ENCODE peak calls at places on chromosomes 4 and X, in four cellular contexts. One of them, this sample, is unnamed. For H3K4me1, the result is how much of the 10 kb centered on the place peaks cover.

GRCh38 chr4:145307120-145307519 is 126.7 kb upstream of the OTUD4 start:
- DNase-seq in endothelial cell of umbilical vein: peak
- DNase-seq in Peyer's patch: no peak
- DNase-seq in tibial nerve: no peak
- DNase-seq in this sample: no peak

GRCh38 chrX:71909956-71910355 is 689 bp upstream of the NHSL2 start:
- DNase-seq in tibial nerve: peak
- DNase-seq in endothelial cell of umbilical vein: no peak
- DNase-seq in Peyer's patch: no peak
- DNase-seq in this sample: peak

GRCh38 chr4:5888222-5888701 is 4.6 kb downstream of the CRMP1 start:
- DNase-seq in Peyer's patch: no peak
- DNase-seq in endothelial cell of umbilical vein: no peak
- DNase-seq in tibial nerve: no peak
- DNase-seq in this sample: no peak

GRCh38 chrX:20350598-20350997 is 83.9 kb upstream of the RPS6KA3 start:
- DNase-seq in endothelial cell of umbilical vein: no peak
- DNase-seq in tibial nerve: no peak
- DNase-seq in Peyer's patch: no peak
- DNase-seq in this sample: no peak

GRCh38 chrX:87961471-87961870 is 443.9 kb downstream of the KLHL4 start:
- DNase-seq in endothelial cell of umbilical vein: no peak
- DNase-seq in tibial nerve: no peak
- DNase-seq in Peyer's patch: no peak
- DNase-seq in this sample: no peak

GRCh38 chr4:7425171-7425570 is 9.6 kb downstream of the PSAPL1 start:
- DNase-seq in tibial nerve: no peak
- DNase-seq in endothelial cell of umbilical vein: no peak
- DNase-seq in Peyer's patch: peak
- DNase-seq in this sample: no peak

GRCh38 chr4:55993994-55994657 is 45.4 kb downstream of the CEP135 start:
- DNase-seq in endothelial cell of umbilical vein: no peak
- DNase-seq in tibial nerve: no peak
- DNase-seq in Peyer's patch: no peak
- DNase-seq in this sample: no peak

GRCh38 chrX:29466441-29466840 is 748.9 kb upstream of the MAGEB2 start:
- DNase-seq in endothelial cell of umbilical vein: no peak
- DNase-seq in Peyer's patch: no peak
- DNase-seq in tibial nerve: no peak
- DNase-seq in this sample: no peak

GRCh38 chrX:79369871-79370270 is 2.7 kb upstream of the ITM2A start:
- DNase-seq in endothelial cell of umbilical vein: no peak
- DNase-seq in Peyer's patch: no peak
- DNase-seq in tibial nerve: no peak
- DNase-seq in this sample: no peak

GRCh38 chr4:101238706-101239105 is 108.6 kb downstream of the PPP3CA start:
- DNase-seq in Peyer's patch: no peak
- DNase-seq in endothelial cell of umbilical vein: peak
- DNase-seq in tibial nerve: no peak
- DNase-seq in this sample: no peak

GRCh38 chr4:144645621-144646522 is at the start of gene HHIP:
- DNase-seq in endothelial cell of umbilical vein: peak
- DNase-seq in Peyer's patch: peak
- DNase-seq in tibial nerve: peak
- DNase-seq in this sample: peak

GRCh38 chr4:166501941-166502382 is 628.9 kb downstream of the TLL1 start:
- DNase-seq in tibial nerve: no peak
- DNase-seq in endothelial cell of umbilical vein: no peak
- DNase-seq in Peyer's patch: no peak
- DNase-seq in this sample: no peak

GRCh38 chrX:71545364-71545763 is 12.5 kb downstream of the OGT start:
- DNase-seq in tibial nerve: no peak
- DNase-seq in endothelial cell of umbilical vein: no peak
- DNase-seq in Peyer's patch: no peak
- DNase-seq in this sample: no peak

GRCh38 chr4:996030-996993 is 3.1 kb upstream of the SLC26A1 start:
- DNase-seq in tibial nerve: no peak
- DNase-seq in endothelial cell of umbilical vein: no peak
- DNase-seq in Peyer's patch: no peak
- DNase-seq in this sample: no peak

GRCh38 chr4:67721770-67722597 is 21.0 kb upstream of the UBA6 start:
- DNase-seq in Peyer's patch: no peak
- DNase-seq in tibial nerve: no peak
- DNase-seq in endothelial cell of umbilical vein: peak
- DNase-seq in this sample: no peak

GRCh38 chr4:176404591-176404990 is 84.8 kb downstream of the SPCS3 start:
- DNase-seq in endothelial cell of umbilical vein: no peak
- DNase-seq in Peyer's patch: no peak
- DNase-seq in tibial nerve: no peak
- DNase-seq in this sample: no peak

GRCh38 chr4:89837385-89837995 is 529 bp upstream of the SNCA start:
- DNase-seq in endothelial cell of umbilical vein: peak
- DNase-seq in Peyer's patch: no peak
- DNase-seq in tibial nerve: no peak
- DNase-seq in this sample: no peak

GRCh38 chrX:151870603-151871002 is 42.1 kb upstream of the MAGEA4 start:
- DNase-seq in endothelial cell of umbilical vein: peak
- DNase-seq in tibial nerve: no peak
- DNase-seq in Peyer's patch: no peak
- DNase-seq in this sample: no peak

GRCh38 chr4:168908093-168908492 is 102.0 kb downstream of the CBR4 start:
- DNase-seq in Peyer's patch: no peak
- DNase-seq in endothelial cell of umbilical vein: no peak
- DNase-seq in tibial nerve: no peak
- DNase-seq in this sample: no peak

GRCh38 chr4:3791910-3792542 is 25.8 kb downstream of the ADRA2C start:
- DNase-seq in Peyer's patch: no peak
- DNase-seq in endothelial cell of umbilical vein: peak
- DNase-seq in tibial nerve: no peak
- DNase-seq in this sample: no peak

GRCh38 chr4:87616268-87616667 is 7.9 kb downstream of the DSPP start:
- DNase-seq in tibial nerve: no peak
- DNase-seq in Peyer's patch: no peak
- DNase-seq in endothelial cell of umbilical vein: no peak
- DNase-seq in this sample: no peak

GRCh38 chr4:102606846-102607440 is 105.8 kb downstream of the NFKB1 start:
- DNase-seq in tibial nerve: no peak
- DNase-seq in endothelial cell of umbilical vein: no peak
- DNase-seq in Peyer's patch: no peak
- DNase-seq in this sample: no peak

GRCh38 chr4:42296196-42296595 is 101.1 kb upstream of the SHISA3 start:
- DNase-seq in endothelial cell of umbilical vein: no peak
- DNase-seq in tibial nerve: no peak
- DNase-seq in Peyer's patch: no peak
- DNase-seq in this sample: no peak

GRCh38 chr4:184815046-184815877 is 10.5 kb downstream of the ACSL1 start:
- DNase-seq in tibial nerve: peak
- DNase-seq in endothelial cell of umbilical vein: peak
- DNase-seq in Peyer's patch: peak
- DNase-seq in this sample: peak

GRCh38 chrX:69387559-69388487 is 116.3 kb upstream of the NALF2 start:
- DNase-seq in endothelial cell of umbilical vein: peak
- DNase-seq in tibial nerve: no peak
- DNase-seq in Peyer's patch: peak
- DNase-seq in this sample: peak

GRCh38 chr4:23631255-23631950 is 258.4 kb downstream of the PPARGC1A start:
- DNase-seq in endothelial cell of umbilical vein: no peak
- DNase-seq in tibial nerve: no peak
- DNase-seq in Peyer's patch: no peak
- DNase-seq in this sample: no peak

GRCh38 chrX:110759785-110760184 is 35.8 kb downstream of the CHRDL1 start:
- DNase-seq in endothelial cell of umbilical vein: no peak
- DNase-seq in tibial nerve: no peak
- DNase-seq in Peyer's patch: no peak
- DNase-seq in this sample: no peak

GRCh38 chrX:13285229-13285628 is 34.6 kb downstream of the ATXN3L start:
- DNase-seq in endothelial cell of umbilical vein: no peak
- DNase-seq in tibial nerve: no peak
- DNase-seq in Peyer's patch: no peak
- DNase-seq in this sample: no peak

GRCh38 chr4:10124167-10124930 is 7.8 kb upstream of the WDR1 start:
- DNase-seq in Peyer's patch: no peak
- DNase-seq in tibial nerve: no peak
- DNase-seq in endothelial cell of umbilical vein: peak
- DNase-seq in this sample: no peak

GRCh38 chr4:124478518-124478917 is 234.0 kb downstream of the ANKRD50 start:
- DNase-seq in endothelial cell of umbilical vein: peak
- DNase-seq in Peyer's patch: no peak
- DNase-seq in tibial nerve: no peak
- DNase-seq in this sample: no peak

GRCh38 chr4:25172964-25173917 is 13.0 kb upstream of the SEPSECS start:
- DNase-seq in Peyer's patch: no peak
- DNase-seq in tibial nerve: no peak
- DNase-seq in endothelial cell of umbilical vein: peak
- DNase-seq in this sample: peak

GRCh38 chr4:6658635-6659075 is 18.2 kb downstream of the MRFAP1 start:
- DNase-seq in endothelial cell of umbilical vein: peak
- DNase-seq in Peyer's patch: peak
- DNase-seq in tibial nerve: no peak
- DNase-seq in this sample: peak

GRCh38 chr4:125736057-125736456 is 421.3 kb downstream of the FAT4 start:
- DNase-seq in endothelial cell of umbilical vein: peak
- DNase-seq in Peyer's patch: no peak
- DNase-seq in tibial nerve: no peak
- DNase-seq in this sample: no peak

GRCh38 chr4:113404846-113405245 is 355.4 kb downstream of the ANK2 start:
- DNase-seq in tibial nerve: no peak
- DNase-seq in endothelial cell of umbilical vein: peak
- DNase-seq in Peyer's patch: no peak
- DNase-seq in this sample: no peak

GRCh38 chr4:177367336-177367735 is 57.7 kb downstream of the NEIL3 start:
- DNase-seq in endothelial cell of umbilical vein: no peak
- DNase-seq in Peyer's patch: no peak
- DNase-seq in tibial nerve: no peak
- DNase-seq in this sample: no peak

GRCh38 chrX:11665144-11666040 is at the start of gene ARHGAP6:
- DNase-seq in tibial nerve: peak
- DNase-seq in endothelial cell of umbilical vein: peak
- DNase-seq in Peyer's patch: peak
- DNase-seq in this sample: peak

GRCh38 chr4:81519428-81519775 is 47.7 kb upstream of the RASGEF1B start:
- DNase-seq in Peyer's patch: no peak
- DNase-seq in endothelial cell of umbilical vein: no peak
- DNase-seq in tibial nerve: no peak
- DNase-seq in this sample: no peak
- H3K27ac ChIP-seq in Peyer's patch: no peak
- H3K27ac ChIP-seq in endothelial cell of umbilical vein: no peak
- H3K27ac ChIP-seq in tibial nerve: no peak
- H3K27ac ChIP-seq in this sample: no peak

DNA sequence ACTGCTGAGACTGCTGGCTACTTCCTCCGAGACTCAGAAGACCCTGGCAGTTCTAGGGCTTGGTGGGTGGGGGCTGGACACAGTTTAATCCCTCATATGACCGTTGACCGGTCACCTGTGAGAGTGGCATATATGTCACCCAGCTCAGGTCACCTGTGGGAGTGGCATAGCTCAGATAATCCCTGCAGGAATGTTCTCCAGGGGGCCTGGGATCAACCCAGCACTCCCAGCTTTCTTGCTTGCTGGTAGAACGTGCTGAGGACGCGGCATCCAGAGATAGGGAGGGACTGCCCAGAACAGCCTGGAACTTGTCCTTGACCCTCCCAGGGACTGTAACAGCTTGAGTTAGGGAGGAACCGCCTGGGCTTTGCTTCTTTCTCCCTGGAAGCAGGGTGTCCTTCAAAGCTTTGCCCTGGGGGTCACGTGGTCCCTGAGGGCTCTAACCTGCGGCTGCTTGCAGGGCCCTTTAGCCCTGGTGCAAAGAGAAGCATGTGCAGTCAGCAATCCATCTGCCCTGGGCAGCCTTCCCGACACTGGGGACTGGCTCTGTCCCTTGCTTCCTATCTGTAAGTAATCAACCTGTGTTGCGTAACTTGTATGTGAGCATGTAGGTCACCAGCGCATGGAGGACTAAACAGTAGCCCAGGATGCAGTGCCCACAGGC is 55.3 kb downstream of the ZFYVE28 start:
- DNase-seq in tibial nerve: no peak
- DNase-seq in Peyer's patch: peak
- DNase-seq in endothelial cell of umbilical vein: no peak
- DNase-seq in this sample: no peak
- H3K4me1 ChIP-seq in tibial nerve: under half
- H3K4me1 ChIP-seq in Peyer's patch: under half
- H3K4me1 ChIP-seq in endothelial cell of umbilical vein: under half
- H3K4me1 ChIP-seq in this sample: under half

GRCh38 chr4:154603033-154603943 is 9.2 kb downstream of the FGG start:
- DNase-seq in tibial nerve: no peak
- DNase-seq in Peyer's patch: no peak
- DNase-seq in endothelial cell of umbilical vein: no peak
- DNase-seq in this sample: no peak
- TF ChIP-seq POLR2A in tibial nerve: no peak
- TF ChIP-seq POLR2A in Peyer's patch: no peak
- TF ChIP-seq POLR2A in endothelial cell of umbilical vein: no peak
- TF ChIP-seq POLR2A in this sample: no peak

DNA sequence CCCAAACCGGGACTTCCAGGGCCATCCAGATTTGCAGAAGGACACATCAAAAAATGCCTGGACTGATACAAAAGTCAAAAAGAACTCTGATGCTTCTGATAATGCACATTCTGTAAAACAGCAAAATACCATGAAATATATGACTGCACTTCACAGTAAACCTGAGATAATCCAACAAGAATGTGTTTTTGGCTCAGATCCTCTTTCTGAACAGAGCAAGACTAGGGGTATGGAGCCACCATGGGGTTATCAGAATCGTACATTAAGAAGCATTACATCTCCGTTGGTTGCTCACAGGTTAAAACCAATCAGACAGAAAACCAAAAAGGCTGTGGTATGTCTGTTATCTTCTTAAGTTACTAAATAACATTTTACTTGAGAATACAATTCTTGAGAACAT is 9.2 kb downstream of the PLK4 start:
- DNase-seq in tibial nerve: no peak
- DNase-seq in Peyer's patch: no peak
- DNase-seq in endothelial cell of umbilical vein: no peak
- DNase-seq in this sample: no peak
- H3K27ac ChIP-seq in tibial nerve: no peak
- H3K27ac ChIP-seq in Peyer's patch: no peak
- H3K27ac ChIP-seq in endothelial cell of umbilical vein: no peak
- H3K27ac ChIP-seq in this sample: no peak

DNA sequence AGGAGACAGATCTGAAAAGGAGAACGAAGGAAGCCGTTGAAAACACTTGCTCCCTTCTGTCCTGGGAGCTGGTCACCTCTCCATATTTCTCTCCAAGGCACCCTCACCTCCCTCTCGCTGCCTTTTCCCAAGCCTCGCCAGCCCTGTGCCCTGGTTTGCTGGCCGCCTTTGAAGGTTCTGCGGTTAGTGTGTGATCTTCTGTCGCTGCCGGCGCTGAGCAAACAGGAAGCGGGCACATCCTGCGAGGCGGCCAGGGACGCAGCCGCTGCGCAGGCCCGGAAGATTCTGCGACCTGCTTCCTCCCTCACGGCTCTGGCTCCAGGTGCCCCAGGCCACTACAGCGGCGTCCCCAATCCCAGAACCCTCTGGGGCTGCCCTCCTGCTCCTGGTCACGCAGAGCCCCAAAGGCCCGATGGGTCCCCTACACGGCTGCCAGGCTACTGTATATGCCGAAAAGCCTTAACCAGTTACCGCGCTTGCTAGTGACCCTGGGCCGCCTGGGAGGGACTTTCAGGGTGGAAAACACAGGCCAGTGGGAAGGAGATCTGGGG is 2.5 kb upstream of the SASH3 start:
- DNase-seq in endothelial cell of umbilical vein: peak
- DNase-seq in Peyer's patch: peak
- DNase-seq in tibial nerve: no peak
- DNase-seq in this sample: no peak
- H3K4me1 ChIP-seq in endothelial cell of umbilical vein: under half
- H3K4me1 ChIP-seq in Peyer's patch: under half
- H3K4me1 ChIP-seq in tibial nerve: under half
- H3K4me1 ChIP-seq in this sample: under half

This sample was measured in uterus.